ENCODE peak calls at places on chromosomes 13 and 19, in eight cellular contexts. H is skeletal muscle cell, Q is anterior cingulate cortex, P is omental fat pad, O is Right ventricle myocardium inferior, R is AG04450, A is transverse colon, J is neural progenitor cell. S is an unnamed sample.

GRCh38 chr13:81058211-81058915 is 717.4 kb upstream of the SPRY2 start:
- DNase-seq in R (no peak), J (no peak), Q (no peak), A (no peak), O (no peak), P (no peak), H (no peak), S (no peak)

GRCh38 chr19:10290876-10291553 is 1.3 kb downstream of the ICAM5 start:
- DNase-seq in A (peak; percentile 76), J (peak; percentile 65), Q (no peak), R (no peak), O (peak; percentile 91), H (no peak), P (no peak), S (peak; percentile 66)

GRCh38 chr19:43779147-43779819 is 1.5 kb downstream of the KCNN4 start:
- DNase-seq in A (peak; percentile 82), O (no peak), J (no peak), R (no peak), P (no peak), Q (no peak), H (no peak), S (peak; percentile 79)

GRCh38 chr19:10677796-10678195 is 23.4 kb upstream of the QTRT1 start:
- DNase-seq in O (peak; percentile 35), J (no peak), A (no peak), Q (no peak), H (no peak), R (no peak), P (no peak), S (no peak)

GRCh38 chr19:4737955-4738580 is 14.4 kb upstream of the DPP9 start:
- DNase-seq in O (peak; percentile 25), A (no peak), P (no peak), Q (no peak), H (no peak), R (no peak), J (peak; percentile 86), S (no peak)

GRCh38 chr19:17325881-17326594 is 8.6 kb downstream of the ANO8 start:
- DNase-seq in P (no peak), J (no peak), H (no peak), R (no peak), Q (peak; percentile 32), O (peak; percentile 67), A (no peak), S (peak; percentile 52)

GRCh38 chr19:51830263-51830662 is 35.3 kb downstream of the FPR3 start:
- DNase-seq in O (no peak), Q (no peak), R (no peak), H (no peak), J (no peak), P (no peak), A (no peak), S (no peak)

GRCh38 chr19:16660763-16661479 is at the start of gene TMEM38A:
- DNase-seq in R (no peak), P (no peak), A (peak; percentile 75), O (peak; percentile 76), H (no peak), J (peak; percentile 63), Q (no peak), S (peak; percentile 81)

GRCh38 chr19:50384685-50385535 is 763 bp downstream of the POLD1 start:
- DNase-seq in A (no peak), P (no peak), O (no peak), R (no peak), Q (no peak), J (peak; percentile 46), H (no peak), S (no peak)

GRCh38 chr19:7006305-7006704 is 14.9 kb downstream of the MBD3L2B start:
- DNase-seq in O (no peak), J (no peak), Q (no peak), P (no peak), A (no peak), H (no peak), R (no peak), S (no peak)

GRCh38 chr19:4567584-4568071 is 8.1 kb upstream of the SEMA6B start:
- DNase-seq in J (peak; percentile 71), O (peak; percentile 78), H (no peak), P (peak; percentile 55), Q (no peak), R (no peak), A (peak; percentile 71), S (peak; percentile 76)

GRCh38 chr13:58165617-58166016 is 534.1 kb downstream of the PCDH17 start:
- DNase-seq in J (no peak), A (no peak), O (no peak), H (no peak), P (no peak), R (no peak), Q (no peak), S (no peak)

GRCh38 chr19:17565611-17566010 is 10.2 kb downstream of the COLGALT1 start:
- DNase-seq in O (no peak), A (no peak), R (no peak), P (no peak), Q (no peak), H (no peak), J (no peak), S (no peak)

GRCh38 chr13:64158910-64159309 is 2743.3 kb upstream of the PCDH20 start:
- DNase-seq in H (peak; percentile 24), O (no peak), R (no peak), P (no peak), Q (no peak), A (no peak), J (no peak), S (no peak)

GRCh38 chr19:11191934-11192333 is 5.4 kb downstream of the KANK2 start:
- DNase-seq in J (no peak), Q (no peak), H (no peak), P (no peak), A (no peak), R (no peak), O (no peak), S (no peak)

GRCh38 chr19:58218899-58219298 is 9.8 kb upstream of the ZNF544 start:
- DNase-seq in O (no peak), Q (no peak), P (no peak), A (no peak), R (no peak), J (peak; percentile 26), H (no peak), S (no peak)

GRCh38 chr13:100458673-100459072 is 129.9 kb downstream of the GGACT start:
- DNase-seq in R (no peak), J (no peak), H (no peak), O (no peak), A (peak; percentile 21), Q (no peak), P (no peak), S (no peak)

GRCh38 chr19:54955356-54955755 is 8.0 kb upstream of the NLRP7 start:
- DNase-seq in R (no peak), J (no peak), O (no peak), P (no peak), A (no peak), H (no peak), Q (no peak), S (no peak)

GRCh38 chr19:41799444-41800000 is 3.1 kb downstream of the CEACAM3 start:
- DNase-seq in H (no peak), A (peak; percentile 38), P (no peak), O (no peak), Q (no peak), R (no peak), J (no peak), S (no peak)

GRCh38 chr13:23810842-23811241 is 78.4 kb downstream of the MIPEP start:
- DNase-seq in Q (no peak), A (no peak), R (no peak), H (no peak), P (no peak), J (no peak), O (no peak), S (no peak)

GRCh38 chr13:43171489-43171888 is 148.1 kb downstream of the DNAJC15 start:
- DNase-seq in J (no peak), A (no peak), R (no peak), P (no peak), Q (no peak), O (no peak), H (no peak), S (no peak)

GRCh38 chr19:37997911-37998344 is 90.9 kb downstream of the SIPA1L3 start:
- DNase-seq in P (no peak), J (no peak), Q (no peak), H (peak; percentile 65), A (no peak), O (no peak), R (peak; percentile 72), S (no peak)

S was measured in mucosa of descending colon.